ENCODE peak calls at places on chromosomes 13 and 19, in seven cellular contexts. One of them, this sample, is unnamed.

GRCh38 chr13:112115403-112116091 is 48.6 kb downstream of the SOX1 start:
- DNase-seq in right cardiac atrium: no peak
- DNase-seq in Daoy: no peak
- DNase-seq in Caco-2: no peak
- DNase-seq in SW480: no peak
- DNase-seq in ecto neural progenitor cell: no peak
- DNase-seq in WTC11: no peak
- DNase-seq in this sample: no peak

GRCh38 chr19:6632002-6632621 is 37.8 kb downstream of the TNFSF14 start:
- DNase-seq in Daoy: peak
- DNase-seq in Caco-2: peak
- DNase-seq in right cardiac atrium: no peak
- DNase-seq in ecto neural progenitor cell: peak
- DNase-seq in SW480: peak
- DNase-seq in WTC11: peak
- DNase-seq in this sample: no peak

GRCh38 chr13:30832845-30833332 is 73.2 kb upstream of the MEDAG start:
- DNase-seq in SW480: peak
- DNase-seq in Daoy: peak
- DNase-seq in ecto neural progenitor cell: peak
- DNase-seq in Caco-2: peak
- DNase-seq in right cardiac atrium: peak
- DNase-seq in WTC11: peak
- DNase-seq in this sample: peak

GRCh38 chr19:40623403-40624239 is 22.5 kb downstream of the LTBP4 start:
- DNase-seq in Caco-2: peak
- DNase-seq in right cardiac atrium: peak
- DNase-seq in WTC11: peak
- DNase-seq in Daoy: peak
- DNase-seq in SW480: peak
- DNase-seq in ecto neural progenitor cell: peak
- DNase-seq in this sample: peak

GRCh38 chr19:30001301-30001700 is 59.3 kb downstream of the URI1 start:
- DNase-seq in ecto neural progenitor cell: no peak
- DNase-seq in Caco-2: no peak
- DNase-seq in SW480: no peak
- DNase-seq in right cardiac atrium: no peak
- DNase-seq in WTC11: no peak
- DNase-seq in Daoy: no peak
- DNase-seq in this sample: no peak

GRCh38 chr19:51927859-51928258 is 587 bp downstream of the ZNF613 start:
- DNase-seq in ecto neural progenitor cell: no peak
- DNase-seq in right cardiac atrium: no peak
- DNase-seq in WTC11: no peak
- DNase-seq in Daoy: no peak
- DNase-seq in SW480: no peak
- DNase-seq in Caco-2: no peak
- DNase-seq in this sample: no peak

GRCh38 chr13:111394211-111394922 is 73.9 kb downstream of the TEX29 start:
- DNase-seq in Caco-2: no peak
- DNase-seq in right cardiac atrium: no peak
- DNase-seq in ecto neural progenitor cell: peak
- DNase-seq in SW480: no peak
- DNase-seq in WTC11: no peak
- DNase-seq in Daoy: no peak
- DNase-seq in this sample: no peak

GRCh38 chr13:34672631-34673030 is 269.4 kb upstream of the NBEA start:
- DNase-seq in Daoy: no peak
- DNase-seq in SW480: no peak
- DNase-seq in right cardiac atrium: no peak
- DNase-seq in Caco-2: no peak
- DNase-seq in ecto neural progenitor cell: no peak
- DNase-seq in WTC11: no peak
- DNase-seq in this sample: no peak

GRCh38 chr13:101150998-101151397 is 265.3 kb downstream of the NALCN start:
- DNase-seq in Caco-2: no peak
- DNase-seq in ecto neural progenitor cell: no peak
- DNase-seq in right cardiac atrium: no peak
- DNase-seq in WTC11: no peak
- DNase-seq in SW480: no peak
- DNase-seq in Daoy: no peak
- DNase-seq in this sample: no peak

GRCh38 chr13:35768126-35768525 is 291.6 kb upstream of the MAB21L1 start:
- DNase-seq in right cardiac atrium: no peak
- DNase-seq in Caco-2: no peak
- DNase-seq in SW480: no peak
- DNase-seq in ecto neural progenitor cell: no peak
- DNase-seq in WTC11: no peak
- DNase-seq in Daoy: no peak
- DNase-seq in this sample: no peak

GRCh38 chr19:7471696-7472620 is 16.9 kb downstream of the PEX11G start:
- DNase-seq in WTC11: no peak
- DNase-seq in Caco-2: no peak
- DNase-seq in Daoy: no peak
- DNase-seq in ecto neural progenitor cell: no peak
- DNase-seq in SW480: no peak
- DNase-seq in right cardiac atrium: no peak
- DNase-seq in this sample: no peak

This sample was measured in Caki2.